ENCODE peak calls at places on chromosome 16, in five cellular contexts. One of them, this sample, is unnamed.

GRCh38 chr16:83402969-83403368 is 404.8 kb upstream of the HSBP1 start:
- DNase-seq in heart left ventricle: no peak
- DNase-seq in CD8-positive, alpha-beta T cell: no peak
- DNase-seq in breast epithelium: no peak
- DNase-seq in A549: no peak
- DNase-seq in this sample: no peak

GRCh38 chr16:56353054-56353921 is 72.1 kb downstream of the AMFR start:
- DNase-seq in heart left ventricle: no peak
- DNase-seq in CD8-positive, alpha-beta T cell: no peak
- DNase-seq in breast epithelium: no peak
- DNase-seq in A549: no peak
- DNase-seq in this sample: no peak

GRCh38 chr16:12664334-12664733 is 139.4 kb downstream of the CPPED1 start:
- DNase-seq in heart left ventricle: no peak
- DNase-seq in CD8-positive, alpha-beta T cell: no peak
- DNase-seq in breast epithelium: no peak
- DNase-seq in A549: no peak
- DNase-seq in this sample: no peak

GRCh38 chr16:89401641-89402445 is 88.5 kb downstream of the ANKRD11 start:
- DNase-seq in heart left ventricle: no peak
- DNase-seq in CD8-positive, alpha-beta T cell: no peak
- DNase-seq in breast epithelium: no peak
- DNase-seq in A549: no peak
- DNase-seq in this sample: no peak

GRCh38 chr16:67173808-67174705 is 3.7 kb downstream of the NOL3 start:
- DNase-seq in heart left ventricle: peak; percentile 94
- DNase-seq in CD8-positive, alpha-beta T cell: peak; percentile 64
- DNase-seq in breast epithelium: peak; percentile 81
- DNase-seq in A549: peak; percentile 91
- DNase-seq in this sample: peak; percentile 92

GRCh38 chr16:8828541-8829165 is 31.0 kb downstream of the PMM2 start:
- DNase-seq in heart left ventricle: no peak
- DNase-seq in CD8-positive, alpha-beta T cell: no peak
- DNase-seq in breast epithelium: no peak
- DNase-seq in A549: no peak
- DNase-seq in this sample: no peak

GRCh38 chr16:13858873-13859580 is 60.9 kb upstream of the ERCC4 start:
- DNase-seq in heart left ventricle: no peak
- DNase-seq in CD8-positive, alpha-beta T cell: no peak
- DNase-seq in breast epithelium: no peak
- DNase-seq in A549: no peak
- DNase-seq in this sample: no peak

GRCh38 chr16:89918453-89919347 is at the start of gene MC1R:
- DNase-seq in heart left ventricle: no peak
- DNase-seq in CD8-positive, alpha-beta T cell: peak; percentile 46
- DNase-seq in breast epithelium: no peak
- DNase-seq in A549: peak; percentile 67
- DNase-seq in this sample: no peak

GRCh38 chr16:12625068-12625467 is 178.6 kb downstream of the CPPED1 start:
- DNase-seq in heart left ventricle: no peak
- DNase-seq in CD8-positive, alpha-beta T cell: no peak
- DNase-seq in breast epithelium: no peak
- DNase-seq in A549: no peak
- DNase-seq in this sample: no peak

GRCh38 chr16:29825145-29826044 is 5.1 kb downstream of the MVP start:
- DNase-seq in heart left ventricle: peak; percentile 80
- DNase-seq in CD8-positive, alpha-beta T cell: no peak
- DNase-seq in breast epithelium: no peak
- DNase-seq in A549: peak; percentile 78
- DNase-seq in this sample: no peak

GRCh38 chr16:89149386-89149785 is 22.2 kb upstream of the CDH15 start:
- DNase-seq in heart left ventricle: no peak
- DNase-seq in CD8-positive, alpha-beta T cell: peak; percentile 3
- DNase-seq in breast epithelium: no peak
- DNase-seq in A549: no peak
- DNase-seq in this sample: no peak

GRCh38 chr16:82657786-82658185 is 31.0 kb downstream of the CDH13 start:
- DNase-seq in heart left ventricle: no peak
- DNase-seq in CD8-positive, alpha-beta T cell: no peak
- DNase-seq in breast epithelium: no peak
- DNase-seq in A549: no peak
- DNase-seq in this sample: no peak

GRCh38 chr16:58821886-58822285 is 87.8 kb upstream of the GOT2 start:
- DNase-seq in heart left ventricle: no peak
- DNase-seq in CD8-positive, alpha-beta T cell: no peak
- DNase-seq in breast epithelium: no peak
- DNase-seq in A549: no peak
- DNase-seq in this sample: no peak

GRCh38 chr16:31458073-31458834 is 1.0 kb upstream of the ARMC5 start:
- DNase-seq in heart left ventricle: peak; percentile 44
- DNase-seq in CD8-positive, alpha-beta T cell: peak; percentile 80
- DNase-seq in breast epithelium: peak; percentile 59
- DNase-seq in A549: peak; percentile 60
- DNase-seq in this sample: no peak
- TF ChIP-seq CTCF in heart left ventricle: no peak
- TF ChIP-seq CTCF in CD8-positive, alpha-beta T cell: no peak
- TF ChIP-seq CTCF in breast epithelium: no peak
- TF ChIP-seq CTCF in A549: no peak
- TF ChIP-seq CTCF in this sample: no peak

GRCh38 chr16:3158498-3159314 is 23.9 kb downstream of the ZNF213 start:
- DNase-seq in heart left ventricle: peak; percentile 82
- DNase-seq in CD8-positive, alpha-beta T cell: peak; percentile 97
- DNase-seq in breast epithelium: peak; percentile 89
- DNase-seq in A549: peak; percentile 94
- DNase-seq in this sample: no peak
- TF ChIP-seq CTCF in heart left ventricle: no peak
- TF ChIP-seq CTCF in CD8-positive, alpha-beta T cell: no peak
- TF ChIP-seq CTCF in breast epithelium: no peak
- TF ChIP-seq CTCF in A549: no peak
- TF ChIP-seq CTCF in this sample: no peak

DNA sequence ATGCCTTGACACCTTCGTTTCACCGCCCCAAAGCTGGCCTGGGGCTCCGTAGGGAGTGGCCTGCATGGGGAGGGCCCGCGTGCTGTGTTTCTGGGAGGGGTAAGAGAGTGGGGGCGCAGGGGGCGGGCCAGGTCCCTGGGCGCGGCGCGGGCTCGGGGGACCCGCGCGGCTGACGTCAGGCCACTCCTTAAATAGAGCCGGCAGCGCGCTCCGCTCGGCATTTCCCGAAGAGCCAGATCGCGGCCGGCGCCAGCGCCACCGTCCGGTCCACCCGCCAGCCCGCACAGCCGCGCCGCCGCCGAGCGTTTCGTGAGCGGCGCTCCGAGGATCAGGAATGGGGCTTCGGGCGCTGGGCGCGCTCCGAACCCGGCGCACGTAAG is at the start of gene HS3ST2:
- DNase-seq in heart left ventricle: peak; percentile 40
- DNase-seq in CD8-positive, alpha-beta T cell: no peak
- DNase-seq in breast epithelium: no peak
- DNase-seq in A549: no peak
- DNase-seq in this sample: no peak
- TF ChIP-seq CTCF in heart left ventricle: no peak
- TF ChIP-seq CTCF in CD8-positive, alpha-beta T cell: no peak
- TF ChIP-seq CTCF in breast epithelium: no peak
- TF ChIP-seq CTCF in A549: no peak
- TF ChIP-seq CTCF in this sample: peak; percentile 72

DNA sequence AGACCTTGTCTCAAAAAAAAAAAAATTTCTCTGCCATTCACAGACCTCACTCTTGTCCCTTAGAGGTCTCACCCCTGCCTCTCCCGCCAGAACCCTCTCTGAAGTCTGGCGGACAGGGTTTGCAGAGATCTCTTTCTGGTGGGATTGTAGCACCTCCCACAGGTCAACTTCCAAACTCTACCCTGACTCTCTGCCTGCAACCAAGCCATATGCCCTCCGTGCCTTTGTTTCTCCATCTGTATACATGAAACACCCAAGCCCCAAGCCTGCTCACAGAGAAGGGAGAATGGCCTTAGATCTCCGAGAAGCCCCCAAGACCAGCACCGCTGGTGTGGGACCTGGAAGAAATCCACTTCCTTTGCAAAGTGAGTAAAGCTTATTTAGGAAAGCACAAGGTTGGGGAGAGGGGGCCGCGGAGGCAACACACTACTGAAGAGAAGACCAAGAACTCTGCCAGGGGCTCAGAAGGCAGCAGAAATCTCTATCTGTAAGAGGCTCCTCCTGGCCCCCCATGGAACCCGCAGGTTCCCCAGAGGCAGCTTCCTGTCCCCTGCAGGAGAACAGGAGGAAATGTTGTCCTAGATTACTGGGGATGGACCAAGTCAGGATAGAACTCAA is 219.9 kb downstream of the C16orf78 start:
- DNase-seq in heart left ventricle: no peak
- DNase-seq in CD8-positive, alpha-beta T cell: no peak
- DNase-seq in breast epithelium: no peak
- DNase-seq in A549: no peak
- DNase-seq in this sample: no peak
- TF ChIP-seq CTCF in heart left ventricle: no peak
- TF ChIP-seq CTCF in CD8-positive, alpha-beta T cell: no peak
- TF ChIP-seq CTCF in breast epithelium: no peak
- TF ChIP-seq CTCF in A549: no peak
- TF ChIP-seq CTCF in this sample: no peak

GRCh38 chr16:4378202-4378666 is 6.6 kb downstream of the VASN start:
- DNase-seq in heart left ventricle: peak; percentile 65
- DNase-seq in CD8-positive, alpha-beta T cell: no peak
- DNase-seq in breast epithelium: no peak
- DNase-seq in A549: no peak
- DNase-seq in this sample: no peak
- TF ChIP-seq CTCF in heart left ventricle: no peak
- TF ChIP-seq CTCF in CD8-positive, alpha-beta T cell: no peak
- TF ChIP-seq CTCF in breast epithelium: no peak
- TF ChIP-seq CTCF in A549: no peak
- TF ChIP-seq CTCF in this sample: no peak